ENCODE peak calls at places on chromosomes 4 and X, in five cellular contexts. Q is activated T-helper 1 cell treated with Interleukin-2 at 50 U/mL for 16 hours, L is tibial artery, K is sciatic nerve, N is body of pancreas. O is an unnamed sample.

GRCh38 chr4:139922625-139923024 is 231.4 kb downstream of the MAML3 start:
- DNase-seq in Q (no peak), L (no peak), K (no peak), N (peak; percentile 36), O (peak; percentile 77)

GRCh38 chr4:53494851-53495250 is 96.4 kb downstream of the LNX1 start:
- DNase-seq in Q (no peak), L (no peak), K (no peak), N (no peak), O (no peak)

GRCh38 chrX:16511776-16512400 is 138.1 kb upstream of the S100G start:
- DNase-seq in Q (no peak), L (no peak), K (no peak), N (no peak), O (peak; percentile 64)

GRCh38 chr4:4574792-4575191 is 32.9 kb upstream of the STX18 start:
- DNase-seq in Q (peak; percentile 7), L (peak; percentile 76), K (peak; percentile 82), N (peak; percentile 78), O (peak; percentile 56)

GRCh38 chr4:8082517-8083055 is 76.0 kb downstream of the ABLIM2 start:
- DNase-seq in Q (no peak), L (no peak), K (no peak), N (no peak), O (peak; percentile 30)

GRCh38 chr4:186726440-186727148 is 2.9 kb upstream of the FAT1 start:
- DNase-seq in Q (no peak), L (peak; percentile 52), K (peak; percentile 88), N (peak; percentile 73), O (peak; percentile 71)

GRCh38 chr4:105145059-105145912 is 1.4 kb upstream of the TET2 start:
- DNase-seq in Q (no peak), L (no peak), K (no peak), N (no peak), O (no peak)

GRCh38 chr4:178937130-178937529 is 1494.9 kb upstream of the AGA start:
- DNase-seq in Q (no peak), L (no peak), K (no peak), N (no peak), O (peak; percentile 32)

GRCh38 chr4:90495936-90496335 is 368.7 kb downstream of the CCSER1 start:
- DNase-seq in Q (no peak), L (no peak), K (no peak), N (no peak), O (peak; percentile 12)